ENCODE peak calls at places on chromosomes 13 and 19, in nine cellular contexts. R, M, Z, Q, X, B, T, W and C are unnamed samples.

GRCh38 chr19:22144394-22144793 is 52.4 kb downstream of the ZNF676 start:
- DNase-seq in X (no peak), B (no peak), R (no peak), W (no peak), Q (no peak), Z (no peak), M (no peak), T (no peak), C (no peak)

GRCh38 chr13:62747152-62747551 is 1331.5 kb upstream of the PCDH20 start:
- DNase-seq in X (no peak), R (no peak), M (no peak), W (no peak), T (no peak), B (no peak), Z (no peak), Q (no peak), C (no peak)

GRCh38 chr13:50509771-50510441 is 333.6 kb downstream of the DLEU7 start:
- DNase-seq in W (no peak), B (no peak), T (no peak), X (no peak), R (no peak), M (no peak), Q (peak; percentile 50), Z (no peak), C (no peak)

GRCh38 chr13:109647046-109647445 is 139.3 kb downstream of the IRS2 start:
- DNase-seq in R (no peak), B (no peak), Z (no peak), X (no peak), M (no peak), W (no peak), T (no peak), Q (no peak), C (no peak)

GRCh38 chr13:99269627-99270252 is 11.6 kb upstream of the GPR18 start:
- DNase-seq in X (no peak), R (no peak), W (no peak), B (peak; percentile 83), Q (peak; percentile 71), M (peak; percentile 32), Z (no peak), T (no peak), C (no peak)

GRCh38 chr13:32846020-32846451 is 170.2 kb upstream of the KL start:
- DNase-seq in Z (no peak), X (no peak), T (no peak), R (no peak), M (peak; percentile 17), B (no peak), Q (no peak), W (no peak), C (peak; percentile 34)

GRCh38 chr19:45901432-45901903 is 945 bp downstream of the MYPOP start:
- DNase-seq in R (peak; percentile 31), Q (peak; percentile 74), T (no peak), M (no peak), X (peak; percentile 64), Z (peak; percentile 13), W (no peak), B (peak; percentile 43), C (peak; percentile 73)

GRCh38 chr19:53007200-53008054 is 6.3 kb upstream of the ERVV-1 start:
- DNase-seq in Q (no peak), T (no peak), W (no peak), M (no peak), B (no peak), R (no peak), X (peak; percentile 89), Z (no peak), C (no peak)

GRCh38 chr13:51764184-51765141 is 39.5 kb downstream of the DHRS12 start:
- DNase-seq in X (no peak), Q (no peak), W (peak; percentile 63), B (no peak), T (no peak), R (no peak), M (no peak), Z (peak; percentile 33), C (no peak)

GRCh38 chr19:42306646-42307045 is 4.2 kb upstream of the PAFAH1B3 start:
- DNase-seq in T (no peak), X (no peak), R (no peak), B (no peak), M (no peak), Q (no peak), W (no peak), Z (no peak), C (peak; percentile 64)

GRCh38 chr19:58450836-58451357 is 525 bp upstream of the ZNF324B start:
- DNase-seq in M (no peak), B (no peak), W (no peak), X (no peak), T (no peak), Z (no peak), R (no peak), Q (no peak), C (no peak)

GRCh38 chr13:44790289-44790688 is 199.0 kb downstream of the NUFIP1 start:
- DNase-seq in B (no peak), T (no peak), Z (no peak), M (no peak), Q (no peak), X (no peak), R (no peak), W (no peak), C (peak; percentile 75)

GRCh38 chr13:58406545-58406944 is 775.0 kb downstream of the PCDH17 start:
- DNase-seq in M (no peak), X (no peak), B (no peak), T (no peak), W (no peak), Q (no peak), Z (no peak), R (no peak), C (no peak)

GRCh38 chr13:97401421-97401820 is 32.5 kb upstream of the RAP2A start:
- DNase-seq in B (no peak), R (no peak), T (no peak), Z (no peak), Q (no peak), M (no peak), X (peak; percentile 59), W (no peak), C (no peak)

GRCh38 chr19:8310342-8311055 is 2.3 kb upstream of the CD320 start:
- DNase-seq in W (no peak), B (no peak), R (no peak), M (no peak), X (no peak), Q (peak; percentile 62), Z (no peak), T (peak; percentile 34), C (no peak)

GRCh38 chr13:19345916-19346422 is 164.3 kb upstream of the TUBA3C start:
- DNase-seq in Z (no peak), T (peak; percentile 84), X (peak; percentile 99), M (no peak), Q (no peak), W (no peak), R (no peak), B (no peak), C (no peak)

GRCh38 chr19:11041966-11042627 is 47.2 kb upstream of the LDLR start:
- DNase-seq in M (no peak), B (no peak), Q (no peak), R (no peak), T (no peak), X (no peak), W (no peak), Z (no peak), C (no peak)

GRCh38 chr13:97757807-97758206 is 195.7 kb upstream of the IPO5 start:
- DNase-seq in X (peak; percentile 4), B (no peak), Z (no peak), Q (no peak), W (no peak), T (no peak), M (no peak), R (no peak), C (no peak)

GRCh38 chr19:10533656-10534386 is 9.9 kb upstream of the ATG4D start:
- DNase-seq in R (no peak), Q (peak; percentile 46), T (no peak), X (peak; percentile 85), W (no peak), Z (no peak), M (no peak), B (no peak), C (no peak)

GRCh38 chr19:2011169-2011568 is 4.3 kb downstream of the BTBD2 start:
- DNase-seq in B (no peak), R (no peak), W (no peak), Z (no peak), M (no peak), T (no peak), X (no peak), Q (no peak), C (no peak)

GRCh38 chr19:2850256-2850925 is 9.1 kb downstream of the ZNF555 start:
- DNase-seq in Z (no peak), T (no peak), R (no peak), W (no peak), M (no peak), X (no peak), B (no peak), Q (no peak), C (no peak)

GRCh38 chr19:11243798-11244169 is 4.4 kb downstream of the ANGPTL8 start:
- DNase-seq in W (no peak), B (no peak), Q (no peak), X (no peak), Z (no peak), M (no peak), R (no peak), T (no peak), C (no peak)

GRCh38 chr13:44244288-44244687 is 129.3 kb upstream of the SERP2 start:
- DNase-seq in B (no peak), R (no peak), W (peak; percentile 55), X (peak; percentile 22), M (no peak), Z (no peak), T (no peak), Q (no peak), C (no peak)

GRCh38 chr13:83881031-83881727 is 1.1 kb downstream of the SLITRK1 start:
- DNase-seq in Z (no peak), T (no peak), M (peak; percentile 5), X (no peak), R (no peak), B (no peak), Q (no peak), W (no peak), C (peak; percentile 36)

GRCh38 chr19:17576758-17577532 is 21.5 kb downstream of the COLGALT1 start:
- DNase-seq in R (peak; percentile 42), Z (no peak), B (no peak), M (no peak), X (peak; percentile 12), W (no peak), T (no peak), Q (peak; percentile 64), C (peak; percentile 100)

GRCh38 chr19:33432408-33433170 is 59.1 kb downstream of the CEBPG start:
- DNase-seq in M (peak; percentile 17), B (no peak), Z (no peak), T (peak; percentile 54), R (no peak), Q (no peak), X (no peak), W (no peak), C (no peak)

GRCh38 chr19:2983351-2984195 is 6.2 kb downstream of the TLE6 start:
- DNase-seq in W (no peak), M (peak; percentile 95), R (peak; percentile 79), T (no peak), B (no peak), Z (no peak), X (peak; percentile 98), Q (no peak), C (no peak)

GRCh38 chr19:47421844-47422395 is 2.6 kb upstream of the MEIS3 start:
- DNase-seq in Q (no peak), R (no peak), T (no peak), X (no peak), M (no peak), W (no peak), B (no peak), Z (no peak), C (peak; percentile 91)